ENCODE peak calls at places on chromosomes 11 and 22, in eight cellular contexts. One of them, this sample, is unnamed.

GRCh38 chr11:101346591-101346990 is 217.0 kb upstream of the PGR start:
- DNase-seq in H9: no peak
- DNase-seq in OCI-LY7: no peak
- DNase-seq in cardiac fibroblast: peak
- DNase-seq in osteocyte: no peak
- DNase-seq in sigmoid colon: no peak
- DNase-seq in psoas muscle: no peak
- DNase-seq in WTC11: no peak
- DNase-seq in this sample: peak

GRCh38 chr11:2521681-2522630 is 77.1 kb downstream of the KCNQ1 start:
- DNase-seq in OCI-LY7: no peak
- DNase-seq in sigmoid colon: peak
- DNase-seq in cardiac fibroblast: no peak
- DNase-seq in psoas muscle: peak
- DNase-seq in H9: peak
- DNase-seq in osteocyte: peak
- DNase-seq in WTC11: peak
- DNase-seq in this sample: no peak

GRCh38 chr22:25692392-25692791 is 49.6 kb upstream of the MYO18B start:
- DNase-seq in psoas muscle: no peak
- DNase-seq in sigmoid colon: no peak
- DNase-seq in H9: no peak
- DNase-seq in OCI-LY7: no peak
- DNase-seq in WTC11: no peak
- DNase-seq in osteocyte: no peak
- DNase-seq in cardiac fibroblast: no peak
- DNase-seq in this sample: no peak

GRCh38 chr11:28529540-28530410 is 421.6 kb downstream of the METTL15 start:
- DNase-seq in psoas muscle: no peak
- DNase-seq in sigmoid colon: no peak
- DNase-seq in WTC11: no peak
- DNase-seq in OCI-LY7: peak
- DNase-seq in osteocyte: no peak
- DNase-seq in H9: no peak
- DNase-seq in cardiac fibroblast: peak
- DNase-seq in this sample: peak

GRCh38 chr11:23112987-23113886 is 253.0 kb upstream of the CCDC179 start:
- DNase-seq in OCI-LY7: peak
- DNase-seq in cardiac fibroblast: peak
- DNase-seq in H9: peak
- DNase-seq in sigmoid colon: no peak
- DNase-seq in osteocyte: no peak
- DNase-seq in WTC11: peak
- DNase-seq in psoas muscle: no peak
- DNase-seq in this sample: peak

GRCh38 chr11:17505146-17505545 is 28.5 kb upstream of the ABCC8 start:
- DNase-seq in cardiac fibroblast: no peak
- DNase-seq in osteocyte: no peak
- DNase-seq in sigmoid colon: no peak
- DNase-seq in psoas muscle: no peak
- DNase-seq in OCI-LY7: no peak
- DNase-seq in H9: no peak
- DNase-seq in WTC11: no peak
- DNase-seq in this sample: no peak

GRCh38 chr11:3202759-3203158 is 15.9 kb downstream of the MRGPRG start:
- DNase-seq in OCI-LY7: no peak
- DNase-seq in osteocyte: no peak
- DNase-seq in psoas muscle: no peak
- DNase-seq in H9: no peak
- DNase-seq in WTC11: no peak
- DNase-seq in sigmoid colon: no peak
- DNase-seq in cardiac fibroblast: no peak
- DNase-seq in this sample: no peak

GRCh38 chr22:22031571-22031970 is 49.0 kb upstream of the TOP3B start:
- DNase-seq in sigmoid colon: no peak
- DNase-seq in cardiac fibroblast: no peak
- DNase-seq in H9: no peak
- DNase-seq in WTC11: no peak
- DNase-seq in psoas muscle: no peak
- DNase-seq in OCI-LY7: no peak
- DNase-seq in osteocyte: no peak
- DNase-seq in this sample: no peak

GRCh38 chr11:15258433-15259350 is 144.0 kb downstream of the INSC start:
- DNase-seq in psoas muscle: no peak
- DNase-seq in OCI-LY7: peak
- DNase-seq in sigmoid colon: no peak
- DNase-seq in osteocyte: no peak
- DNase-seq in WTC11: no peak
- DNase-seq in H9: no peak
- DNase-seq in cardiac fibroblast: peak
- DNase-seq in this sample: peak

GRCh38 chr11:96925862-96926261 is 536.0 kb downstream of the JRKL start:
- DNase-seq in cardiac fibroblast: no peak
- DNase-seq in psoas muscle: no peak
- DNase-seq in sigmoid colon: no peak
- DNase-seq in WTC11: no peak
- DNase-seq in H9: no peak
- DNase-seq in osteocyte: no peak
- DNase-seq in OCI-LY7: no peak
- DNase-seq in this sample: no peak

GRCh38 chr11:91314521-91314920 is 910.1 kb upstream of the FAT3 start:
- DNase-seq in psoas muscle: no peak
- DNase-seq in WTC11: no peak
- DNase-seq in sigmoid colon: no peak
- DNase-seq in cardiac fibroblast: no peak
- DNase-seq in osteocyte: no peak
- DNase-seq in H9: no peak
- DNase-seq in OCI-LY7: no peak
- DNase-seq in this sample: no peak

GRCh38 chr22:39348909-39349505 is 784 bp upstream of the SYNGR1 start:
- DNase-seq in osteocyte: no peak
- DNase-seq in sigmoid colon: no peak
- DNase-seq in OCI-LY7: no peak
- DNase-seq in psoas muscle: no peak
- DNase-seq in H9: no peak
- DNase-seq in WTC11: no peak
- DNase-seq in cardiac fibroblast: no peak
- DNase-seq in this sample: no peak

GRCh38 chr11:102614485-102614884 is 10.6 kb downstream of the MMP20 start:
- DNase-seq in psoas muscle: no peak
- DNase-seq in cardiac fibroblast: no peak
- DNase-seq in osteocyte: no peak
- DNase-seq in OCI-LY7: peak
- DNase-seq in H9: no peak
- DNase-seq in sigmoid colon: no peak
- DNase-seq in WTC11: no peak
- DNase-seq in this sample: no peak

GRCh38 chr11:69662021-69662698 is 13.0 kb downstream of the LTO1 start:
- DNase-seq in psoas muscle: peak
- DNase-seq in cardiac fibroblast: peak
- DNase-seq in osteocyte: no peak
- DNase-seq in WTC11: peak
- DNase-seq in sigmoid colon: no peak
- DNase-seq in H9: peak
- DNase-seq in OCI-LY7: no peak
- DNase-seq in this sample: no peak

GRCh38 chr11:99968336-99968735 is 718.8 kb upstream of the ARHGAP42 start:
- DNase-seq in H9: no peak
- DNase-seq in sigmoid colon: no peak
- DNase-seq in psoas muscle: no peak
- DNase-seq in osteocyte: no peak
- DNase-seq in WTC11: no peak
- DNase-seq in OCI-LY7: no peak
- DNase-seq in cardiac fibroblast: no peak
- DNase-seq in this sample: no peak

GRCh38 chr11:124799384-124800225 is 601 bp downstream of the MSANTD2 start:
- DNase-seq in H9: peak
- DNase-seq in psoas muscle: peak
- DNase-seq in osteocyte: peak
- DNase-seq in cardiac fibroblast: peak
- DNase-seq in OCI-LY7: peak
- DNase-seq in WTC11: peak
- DNase-seq in sigmoid colon: peak
- DNase-seq in this sample: no peak

GRCh38 chr11:99343117-99343516 is 322.4 kb downstream of the CNTN5 start:
- DNase-seq in cardiac fibroblast: no peak
- DNase-seq in H9: no peak
- DNase-seq in osteocyte: no peak
- DNase-seq in psoas muscle: no peak
- DNase-seq in OCI-LY7: no peak
- DNase-seq in WTC11: no peak
- DNase-seq in sigmoid colon: no peak
- DNase-seq in this sample: no peak

GRCh38 chr11:127844843-127845242 is 742.5 kb downstream of the ETS1 start:
- DNase-seq in osteocyte: no peak
- DNase-seq in OCI-LY7: no peak
- DNase-seq in psoas muscle: no peak
- DNase-seq in sigmoid colon: no peak
- DNase-seq in cardiac fibroblast: no peak
- DNase-seq in WTC11: no peak
- DNase-seq in H9: no peak
- DNase-seq in this sample: no peak

DNA sequence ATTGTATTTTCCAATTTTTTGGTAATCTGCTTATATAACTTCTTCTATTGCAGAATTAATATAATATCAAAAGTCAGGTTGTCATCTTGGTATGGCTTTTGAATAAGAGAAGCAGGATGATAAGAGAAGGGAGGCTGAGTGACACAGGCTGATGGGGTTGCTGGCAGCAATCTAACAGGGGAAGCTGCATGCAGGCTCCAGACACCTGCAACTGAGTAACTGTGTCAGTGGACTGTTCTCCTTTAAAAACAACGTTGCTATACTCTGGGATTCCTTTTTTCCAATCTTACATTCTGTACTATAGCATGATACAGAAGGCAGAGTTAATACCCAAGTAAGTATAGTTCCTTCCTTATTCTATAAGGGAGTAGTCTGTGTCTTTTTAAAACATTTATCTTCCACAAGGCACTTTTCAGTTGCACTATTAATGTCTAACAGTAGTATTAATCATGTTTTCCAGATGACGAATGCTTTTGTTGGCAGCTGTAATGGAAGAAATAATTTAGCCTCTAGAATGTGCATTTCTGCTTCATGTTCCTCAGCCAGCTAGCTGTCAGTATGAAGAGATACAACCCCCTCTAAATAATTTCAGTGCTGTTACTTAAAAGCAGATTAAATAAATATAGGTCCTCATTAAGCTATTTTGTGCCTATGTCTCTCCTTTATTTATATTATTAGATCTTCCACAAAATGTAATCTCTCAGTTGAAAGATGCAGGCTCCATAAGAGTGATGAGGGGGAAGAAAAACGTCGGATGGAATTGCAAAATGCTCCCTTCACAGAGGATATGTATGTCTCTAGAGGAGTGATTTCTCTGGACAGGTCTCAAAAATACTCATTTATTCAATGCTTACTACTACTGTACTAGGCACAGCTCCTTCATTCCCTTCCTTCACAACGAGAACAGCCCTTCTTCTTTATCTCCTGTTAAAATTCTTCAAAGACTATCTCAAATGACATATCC is 50.8 kb downstream of the ATG16L2 start:
- DNase-seq in WTC11: no peak
- DNase-seq in osteocyte: no peak
- DNase-seq in OCI-LY7: no peak
- DNase-seq in cardiac fibroblast: peak
- DNase-seq in H9: no peak
- DNase-seq in sigmoid colon: no peak
- DNase-seq in psoas muscle: no peak
- DNase-seq in this sample: peak
- TF ChIP-seq CTCF in WTC11: no peak
- TF ChIP-seq CTCF in osteocyte: no peak
- TF ChIP-seq CTCF in OCI-LY7: no peak
- TF ChIP-seq CTCF in cardiac fibroblast: no peak
- TF ChIP-seq CTCF in H9: no peak
- TF ChIP-seq CTCF in sigmoid colon: no peak
- TF ChIP-seq CTCF in psoas muscle: no peak
- TF ChIP-seq CTCF in this sample: no peak

DNA sequence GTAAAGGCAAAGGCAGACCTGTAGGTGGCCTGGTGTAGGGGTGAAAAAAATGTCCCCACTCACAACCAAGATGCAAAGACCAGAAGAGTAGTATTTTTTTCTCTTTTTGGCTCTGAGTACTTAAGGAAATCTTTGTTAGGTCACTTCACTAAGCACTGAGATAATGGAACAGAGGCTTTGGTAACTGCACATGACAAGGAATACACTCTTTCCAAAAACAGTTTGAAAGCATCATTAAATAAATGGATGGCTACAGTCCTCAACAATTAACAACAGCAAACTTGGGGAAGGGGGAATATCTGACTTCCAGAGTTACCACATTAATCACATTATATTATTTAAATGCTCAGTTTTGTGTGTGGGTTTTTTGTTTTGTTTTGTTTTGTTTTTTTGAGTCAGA is 26.9 kb upstream of the PGM2L1 start:
- DNase-seq in sigmoid colon: no peak
- DNase-seq in H9: no peak
- DNase-seq in cardiac fibroblast: no peak
- DNase-seq in osteocyte: no peak
- DNase-seq in WTC11: no peak
- DNase-seq in OCI-LY7: no peak
- DNase-seq in psoas muscle: no peak
- DNase-seq in this sample: no peak
- TF ChIP-seq CTCF in sigmoid colon: no peak
- TF ChIP-seq CTCF in H9: no peak
- TF ChIP-seq CTCF in cardiac fibroblast: no peak
- TF ChIP-seq CTCF in osteocyte: no peak
- TF ChIP-seq CTCF in WTC11: no peak
- TF ChIP-seq CTCF in OCI-LY7: no peak
- TF ChIP-seq CTCF in psoas muscle: no peak
- TF ChIP-seq CTCF in this sample: no peak

DNA sequence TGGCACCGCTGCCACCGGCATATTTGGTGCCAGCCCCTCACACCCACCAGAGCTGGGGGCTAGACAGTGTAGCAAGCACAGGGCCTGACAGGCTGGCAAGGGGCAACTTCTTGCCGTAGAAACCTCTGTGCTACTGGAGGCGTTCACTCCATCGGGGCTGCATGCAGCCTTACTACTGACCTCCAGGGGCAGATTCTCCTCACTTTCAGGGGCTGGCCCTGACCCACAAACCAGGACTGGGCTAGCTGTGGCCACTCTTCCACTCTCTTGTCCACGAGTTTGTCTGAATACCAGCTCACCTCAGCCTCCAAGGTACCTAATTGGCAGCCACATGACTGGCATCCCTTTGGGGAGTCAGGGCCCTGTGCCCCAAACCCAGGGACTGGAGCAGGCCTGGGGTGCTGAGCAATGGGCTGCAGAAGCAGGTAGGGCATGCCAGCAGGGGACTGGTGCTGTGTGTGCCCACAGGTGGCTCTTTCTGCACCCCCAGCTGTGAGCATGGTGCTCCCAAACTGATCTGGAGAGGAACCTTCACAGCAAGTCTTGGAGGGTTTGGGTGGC is 2.1 kb upstream of the LMO1 start:
- DNase-seq in osteocyte: no peak
- DNase-seq in psoas muscle: no peak
- DNase-seq in WTC11: peak
- DNase-seq in OCI-LY7: no peak
- DNase-seq in cardiac fibroblast: no peak
- DNase-seq in H9: peak
- DNase-seq in sigmoid colon: peak
- DNase-seq in this sample: no peak
- TF ChIP-seq CTCF in osteocyte: peak
- TF ChIP-seq CTCF in psoas muscle: no peak
- TF ChIP-seq CTCF in WTC11: peak
- TF ChIP-seq CTCF in OCI-LY7: no peak
- TF ChIP-seq CTCF in cardiac fibroblast: peak
- TF ChIP-seq CTCF in H9: peak
- TF ChIP-seq CTCF in sigmoid colon: no peak
- TF ChIP-seq CTCF in this sample: peak

GRCh38 chr11:898160-898517 is 12.5 kb downstream of the CHID1 start:
- DNase-seq in psoas muscle: no peak
- DNase-seq in OCI-LY7: no peak
- DNase-seq in sigmoid colon: no peak
- DNase-seq in cardiac fibroblast: peak
- DNase-seq in osteocyte: no peak
- DNase-seq in H9: peak
- DNase-seq in WTC11: peak
- DNase-seq in this sample: peak
- TF ChIP-seq CTCF in psoas muscle: no peak
- TF ChIP-seq CTCF in OCI-LY7: peak
- TF ChIP-seq CTCF in sigmoid colon: no peak
- TF ChIP-seq CTCF in cardiac fibroblast: peak
- TF ChIP-seq CTCF in osteocyte: peak
- TF ChIP-seq CTCF in H9: peak
- TF ChIP-seq CTCF in WTC11: peak
- TF ChIP-seq CTCF in this sample: peak

This sample was measured in fibroblast of pulmonary artery.